ENCODE peak calls at places on chromosomes 4 and X, in six cellular contexts. H, S, L, N, D and J are unnamed samples.

GRCh38 chrX:68989865-68990606 is 161.2 kb downstream of the EFNB1 start:
- DNase-seq in H (no peak), S (no peak), L (no peak), N (no peak), D (no peak), J (no peak)

GRCh38 chrX:45557390-45557789 is 356.7 kb upstream of the DIPK2B start:
- DNase-seq in H (no peak), S (no peak), L (no peak), N (no peak), D (no peak), J (no peak)

GRCh38 chr4:57119054-57119651 is 9.0 kb upstream of the IGFBP7 start:
- DNase-seq in H (peak; percentile 68), S (no peak), L (no peak), N (no peak), D (no peak), J (no peak)

GRCh38 chr4:131091896-131092295 is 1995.9 kb downstream of the C4orf33 start:
- DNase-seq in H (no peak), S (no peak), L (peak; percentile 1), N (no peak), D (no peak), J (no peak)

GRCh38 chr4:56892686-56893085 is 15.0 kb upstream of the REST start:
- DNase-seq in H (no peak), S (no peak), L (no peak), N (no peak), D (no peak), J (no peak)

GRCh38 chrX:140664939-140665338 is 44.6 kb upstream of the LINC00632 start:
- DNase-seq in H (no peak), S (no peak), L (no peak), N (no peak), D (no peak), J (no peak)

GRCh38 chr4:70724463-70724862 is 2.7 kb downstream of the RUFY3 start:
- DNase-seq in H (no peak), S (no peak), L (no peak), N (no peak), D (no peak), J (no peak)

GRCh38 chrX:71998836-71999509 is 88.3 kb downstream of the NHSL2 start:
- DNase-seq in H (no peak), S (no peak), L (no peak), N (peak; percentile 21), D (no peak), J (no peak)

GRCh38 chrX:97529801-97530200 is 646.1 kb downstream of the RPA4 start:
- DNase-seq in H (no peak), S (no peak), L (no peak), N (no peak), D (no peak), J (no peak)

GRCh38 chr4:143337600-143338287 is 1.1 kb downstream of the GAB1 start:
- DNase-seq in H (peak; percentile 71), S (no peak), L (no peak), N (no peak), D (no peak), J (peak; percentile 65)

GRCh38 chrX:13120017-13120416 is 75.6 kb upstream of the FAM9C start:
- DNase-seq in H (peak; percentile 43), S (no peak), L (no peak), N (no peak), D (no peak), J (peak; percentile 63)